ENCODE peak calls at places on chromosomes 4 and X, in six cellular contexts. C is fibroblast of lung, U is body of pancreas, Z is tibial artery, I is breast epithelium, B is A549. H is an unnamed sample.

GRCh38 chrX:45806410-45807121 is 605.9 kb upstream of the DIPK2B start:
- DNase-seq in C (peak), U (no peak), Z (no peak), I (no peak), B (no peak), H (peak)

GRCh38 chr4:146371812-146372211 is 149.9 kb downstream of the SLC10A7 start:
- DNase-seq in B (no peak), I (no peak), Z (no peak), C (no peak), U (no peak), H (no peak)

GRCh38 chrX:40172980-40173661 is 75.4 kb upstream of the BCOR start:
- DNase-seq in Z (no peak), I (no peak), B (no peak), C (no peak), U (no peak), H (no peak)

GRCh38 chr4:151247395-151247794 is 29.6 kb upstream of the PRSS48 start:
- DNase-seq in B (no peak), U (no peak), Z (no peak), C (no peak), I (no peak), H (no peak)

GRCh38 chr4:150217192-150217591 is 138.9 kb downstream of the DCLK2 start:
- DNase-seq in U (no peak), Z (no peak), C (peak), B (no peak), I (no peak), H (no peak)

GRCh38 chr4:94256833-94257232 is 49.2 kb downstream of the SMARCAD1 start:
- DNase-seq in I (no peak), B (no peak), C (peak), Z (no peak), U (no peak), H (no peak)

GRCh38 chrX:119655125-119655524 is 37.8 kb downstream of the SEPTIN6 start:
- DNase-seq in U (peak), Z (no peak), C (peak), B (no peak), I (no peak), H (peak)

GRCh38 chr4:89158884-89159503 is 47.7 kb downstream of the TIGD2 start:
- DNase-seq in I (no peak), Z (no peak), B (peak), U (peak), C (peak), H (no peak)

GRCh38 chrX:38636949-38637819 is 75.8 kb downstream of the TSPAN7 start:
- DNase-seq in C (no peak), B (no peak), Z (no peak), U (peak), I (peak), H (no peak)

GRCh38 chr4:77994194-77994721 is 62.9 kb upstream of the FRAS1 start:
- DNase-seq in B (peak), U (peak), Z (no peak), I (no peak), C (peak), H (no peak)

GRCh38 chrX:17007134-17007768 is 60.8 kb downstream of the REPS2 start:
- DNase-seq in U (peak), B (peak), Z (no peak), I (no peak), C (peak), H (no peak)

GRCh38 chrX:856901-857300 is 226.3 kb downstream of the SHOX start:
- DNase-seq in C (no peak), Z (no peak), U (no peak), I (no peak), B (no peak), H (no peak)

GRCh38 chr4:72984351-72984750 is 85.2 kb downstream of the COX18 start:
- DNase-seq in C (no peak), Z (no peak), U (no peak), B (no peak), I (no peak), H (no peak)

GRCh38 chr4:73842696-73843095 is 6.2 kb downstream of the CXCL6 start:
- DNase-seq in B (no peak), I (no peak), C (no peak), U (no peak), Z (no peak), H (no peak)

GRCh38 chr4:53786632-53787031 is 195.3 kb upstream of the LNX1 start:
- DNase-seq in U (no peak), I (no peak), Z (no peak), C (peak), B (no peak), H (no peak)

GRCh38 chr4:146959692-146960091 is 14.0 kb upstream of the TTC29 start:
- DNase-seq in U (no peak), I (no peak), Z (no peak), C (peak), B (no peak), H (no peak)

GRCh38 chrX:110462957-110463356 is 104.3 kb downstream of the RTL9 start:
- DNase-seq in U (no peak), Z (no peak), I (no peak), B (no peak), C (no peak), H (no peak)

GRCh38 chrX:38891641-38892413 is 90.6 kb downstream of the MID1IP1 start:
- DNase-seq in U (no peak), B (no peak), I (no peak), Z (no peak), C (peak), H (no peak)

GRCh38 chr4:137531951-137532868 is at the start of gene PCDH18:
- DNase-seq in I (peak), C (peak), B (no peak), Z (peak), U (peak), H (no peak)

GRCh38 chr4:37644962-37645361 is 41.2 kb downstream of the RELL1 start:
- DNase-seq in U (no peak), I (no peak), Z (peak), C (peak), B (no peak), H (no peak)

GRCh38 chrX:149510386-149510785 is 5.3 kb upstream of the IDS start:
- DNase-seq in U (no peak), B (no peak), I (no peak), C (no peak), Z (no peak), H (no peak)

GRCh38 chr4:98540803-98541202 is 117.6 kb downstream of the TSPAN5 start:
- DNase-seq in B (no peak), C (no peak), Z (no peak), I (no peak), U (no peak), H (no peak)

GRCh38 chrX:135923353-135923752 is 29.8 kb downstream of the SAGE1 start:
- DNase-seq in Z (no peak), U (no peak), B (peak), C (no peak), I (no peak), H (no peak)

GRCh38 chr4:169795585-169795984 is 37.8 kb upstream of the HPF1 start:
- DNase-seq in I (no peak), U (no peak), C (no peak), B (no peak), Z (no peak), H (no peak)

DNA sequence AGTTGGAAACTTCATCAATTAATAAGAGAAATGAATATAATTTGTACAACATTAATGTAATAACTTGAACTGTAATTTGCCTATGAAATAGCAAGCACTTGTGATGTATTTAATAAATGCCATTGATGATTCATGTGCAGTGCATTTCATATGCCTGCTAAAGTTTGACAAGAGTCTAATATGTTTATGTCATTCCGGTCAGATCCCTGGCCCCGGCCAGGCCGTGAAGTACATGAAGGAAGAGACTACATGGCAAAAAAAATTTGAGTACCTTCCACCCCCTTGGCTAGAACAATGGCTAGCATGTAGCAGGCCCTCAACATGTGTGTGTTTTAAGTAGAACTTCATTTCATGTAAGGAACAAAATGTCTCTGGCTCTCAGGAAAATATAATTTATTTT is 161.3 kb downstream of the ATP10D start:
- DNase-seq in I (no peak), C (no peak), Z (no peak), B (no peak), U (no peak), H (no peak)
- TF ChIP-seq CTCF in I (no peak), C (no peak), Z (no peak), B (no peak), U (no peak), H (no peak)

DNA sequence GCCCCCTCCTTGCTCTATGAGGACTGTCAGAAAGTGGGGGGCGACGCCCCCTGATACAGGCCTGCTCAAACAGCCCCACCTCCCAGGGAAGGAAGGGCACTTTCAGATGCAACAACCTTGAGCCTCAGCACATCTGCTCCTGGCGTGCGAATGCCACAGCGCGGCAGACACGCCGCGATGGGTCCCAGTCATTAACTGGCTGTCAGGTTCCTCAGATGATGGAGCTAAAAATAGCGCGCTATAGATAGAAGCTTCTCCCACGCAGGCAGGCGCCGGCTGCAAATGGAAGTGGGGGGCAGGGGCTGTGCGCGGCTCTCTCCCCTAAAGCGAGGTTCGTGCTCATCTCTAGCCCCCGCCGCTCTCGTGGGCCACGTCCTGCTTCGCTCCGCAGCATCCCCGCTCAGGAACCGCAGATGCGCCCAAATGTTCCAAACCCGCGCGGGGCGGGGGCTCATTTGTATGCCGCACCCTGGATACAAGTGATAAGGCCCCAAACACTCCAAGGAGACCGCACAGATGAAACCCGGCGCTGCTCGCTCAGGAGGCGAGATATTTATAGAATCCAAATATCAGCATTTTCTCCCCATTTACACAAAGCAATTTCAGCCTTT is 57.7 kb upstream of the LGI2 start:
- DNase-seq in B (no peak), I (no peak), Z (peak), U (no peak), C (no peak), H (no peak)
- H3K27ac ChIP-seq in B (no peak), I (no peak), Z (no peak), U (no peak), C (no peak), H (no peak)

GRCh38 chr4:46886711-46887110 is 22.3 kb downstream of the COX7B2 start:
- DNase-seq in C (peak), U (no peak), Z (no peak), I (no peak), B (no peak), H (no peak)
- TF ChIP-seq CTCF in C (peak), U (peak), Z (peak), I (no peak), B (no peak), H (no peak)

GRCh38 chrX:71532078-71532752 is 689 bp upstream of the OGT start:
- DNase-seq in C (peak), B (peak), I (no peak), Z (no peak), U (peak), H (peak)

GRCh38 chrX:71534773-71535544 is 2.1 kb downstream of the OGT start:
- DNase-seq in I (no peak), U (no peak), B (no peak), C (no peak), Z (no peak), H (no peak)

GRCh38 chrX:71533850-71534515 is 1.1 kb downstream of the OGT start:
- DNase-seq in I (no peak), U (peak), Z (peak), C (peak), B (peak), H (peak)

GRCh38 chrX:71532753-71533425 is at the start of gene OGT:
- DNase-seq in B (peak), C (peak), I (peak), U (peak), Z (peak), H (peak)

DNA sequence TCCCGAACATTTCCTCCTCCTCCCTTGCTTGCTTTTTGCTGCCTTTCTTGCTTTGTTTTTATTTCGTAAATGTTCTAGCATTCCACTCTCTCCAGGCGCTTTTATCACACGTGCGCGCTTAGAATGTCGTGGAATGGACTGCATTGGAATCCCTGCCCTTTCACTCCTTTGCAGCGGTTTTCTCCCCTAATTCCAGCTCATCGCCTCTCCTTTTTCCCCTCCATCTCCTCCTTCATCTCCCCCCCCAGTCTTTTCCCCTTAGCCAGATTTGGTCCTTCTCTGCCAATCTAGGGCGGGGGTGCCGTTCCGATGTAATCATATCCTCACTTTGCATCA is 578 bp downstream of the OGT start:
- DNase-seq in I (no peak), B (peak), Z (no peak), U (no peak), C (peak), H (no peak)
- H3K27ac ChIP-seq in I (peak), B (peak), Z (peak), U (peak), C (peak), H (peak)

DNA sequence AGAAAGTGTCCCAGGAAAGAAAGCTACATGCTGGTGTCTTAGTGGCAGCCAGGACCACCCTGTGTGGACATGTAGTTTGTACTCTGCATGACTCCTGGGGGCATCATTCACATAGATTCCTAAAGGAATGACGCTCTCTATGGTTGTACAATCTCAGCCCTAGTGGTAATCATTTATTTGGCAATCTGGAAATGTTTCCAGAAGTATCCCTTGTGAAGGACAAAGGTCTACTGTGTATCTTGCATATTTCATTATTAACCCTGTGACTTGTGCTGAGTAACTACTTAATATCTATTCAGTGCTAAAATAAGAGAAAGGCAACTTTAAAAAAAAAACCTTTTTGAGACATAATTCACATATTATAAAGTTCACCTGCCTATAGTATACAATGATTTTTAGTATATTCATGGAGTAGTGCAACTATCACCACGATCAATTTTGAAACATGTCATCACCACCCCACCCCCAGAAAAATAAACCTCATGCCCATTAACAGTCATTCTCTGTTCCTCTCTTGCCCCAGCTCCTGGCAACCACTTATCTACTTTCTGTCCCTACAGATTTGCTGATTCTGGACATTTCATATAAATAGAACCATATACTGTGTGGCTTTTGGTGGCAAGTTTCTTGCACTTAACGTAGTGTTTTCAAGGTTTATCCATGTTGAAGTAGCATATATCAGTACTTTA is 51.7 kb downstream of the SHROOM3 start:
- DNase-seq in C (no peak), I (no peak), Z (no peak), U (no peak), B (no peak), H (no peak)
- TF ChIP-seq CTCF in C (no peak), I (no peak), Z (no peak), U (peak), B (no peak), H (no peak)

GRCh38 chr4:152591876-152592275 is 56.0 kb upstream of the FBXW7 start:
- DNase-seq in Z (no peak), I (no peak), B (no peak), C (no peak), U (no peak), H (no peak)

GRCh38 chr4:152591361-152591760 is 55.5 kb upstream of the FBXW7 start:
- DNase-seq in I (no peak), B (no peak), Z (no peak), C (peak), U (peak), H (peak)

GRCh38 chr4:152588869-152589268 is 53.0 kb upstream of the FBXW7 start:
- DNase-seq in B (no peak), I (no peak), C (no peak), Z (no peak), U (no peak), H (no peak)

GRCh38 chr4:152587127-152587526 is 51.2 kb upstream of the FBXW7 start:
- DNase-seq in B (no peak), I (no peak), U (no peak), C (no peak), Z (no peak), H (no peak)

GRCh38 chr4:152590179-152591031 is 54.5 kb upstream of the FBXW7 start:
- DNase-seq in Z (no peak), U (no peak), I (no peak), C (peak), B (no peak), H (no peak)
- H3K27ac ChIP-seq in Z (no peak), U (no peak), I (peak), C (no peak), B (no peak), H (no peak)

H was measured in CD4-positive, alpha-beta T cell.